ENCODE peak calls at places on chromosomes 4 and X, in five cellular contexts. Z, A, P, I and V are unnamed samples.

GRCh38 chr4:25632135-25632534 is 23.5 kb upstream of the SLC34A2 start:
- DNase-seq in A (no peak), I (peak; percentile 44), Z (no peak), P (no peak), V (no peak)

GRCh38 chrX:22699591-22700091 is 300.1 kb upstream of the DDX53 start:
- DNase-seq in Z (no peak), A (no peak), P (no peak), I (no peak), V (no peak)

GRCh38 chr4:7017446-7018048 is 25.6 kb upstream of the TADA2B start:
- DNase-seq in A (no peak), Z (no peak), P (no peak), I (no peak), V (no peak)

GRCh38 chrX:94721386-94721785 is 1047.4 kb downstream of the FAM133A start:
- DNase-seq in I (no peak), Z (no peak), P (no peak), A (no peak), V (no peak)

GRCh38 chrX:17459596-17459995 is 84.6 kb downstream of the NHS start:
- DNase-seq in I (no peak), A (no peak), Z (no peak), P (no peak), V (no peak)

GRCh38 chr4:3367866-3368265 is 73.9 kb upstream of the HGFAC start:
- DNase-seq in A (no peak), P (no peak), I (no peak), Z (no peak), V (peak; percentile 47)

GRCh38 chr4:71322425-71322824 is 16.4 kb upstream of the SLC4A4 start:
- DNase-seq in P (no peak), I (no peak), Z (no peak), A (no peak), V (no peak)

GRCh38 chr4:3302786-3303444 is 10.1 kb downstream of the RGS12 start:
- DNase-seq in P (no peak), I (no peak), A (no peak), Z (no peak), V (peak; percentile 66)

GRCh38 chrX:17605676-17606075 is 131.6 kb upstream of the SCML1 start:
- DNase-seq in P (no peak), Z (no peak), I (no peak), A (no peak), V (no peak)

GRCh38 chrX:26649534-26649933 is 433.6 kb downstream of the MAGEB5 start:
- DNase-seq in A (no peak), I (peak; percentile 35), Z (peak; percentile 29), P (no peak), V (no peak)

GRCh38 chr4:161404346-161405110 is 759.3 kb downstream of the FSTL5 start:
- DNase-seq in I (no peak), P (no peak), A (no peak), Z (no peak), V (no peak)

GRCh38 chrX:43975747-43976146 is 2.6 kb upstream of the NDP start:
- DNase-seq in P (no peak), Z (no peak), I (no peak), A (no peak), V (no peak)

GRCh38 chrX:24242649-24243556 is 71.0 kb downstream of the SUPT20HL2 start:
- DNase-seq in Z (no peak), A (no peak), P (peak; percentile 18), I (peak; percentile 54), V (peak; percentile 77)

GRCh38 chrX:129769467-129770154 is 10.1 kb upstream of the SASH3 start:
- DNase-seq in P (no peak), Z (peak; percentile 11), I (no peak), A (no peak), V (no peak)

GRCh38 chr4:82779032-82779431 is 19.6 kb downstream of the SCD5 start:
- DNase-seq in I (peak; percentile 16), A (no peak), P (no peak), Z (no peak), V (peak; percentile 14)

GRCh38 chrX:65926095-65927019 is 113.5 kb downstream of the VSIG4 start:
- DNase-seq in I (no peak), P (no peak), Z (no peak), A (no peak), V (no peak)

GRCh38 chr4:88276952-88277710 is 7.2 kb downstream of the PPM1K start:
- DNase-seq in Z (no peak), I (no peak), A (no peak), P (no peak), V (no peak)

GRCh38 chr4:33316578-33316977 is 2596.4 kb downstream of the PCDH7 start:
- DNase-seq in A (no peak), P (no peak), Z (no peak), I (no peak), V (no peak)

GRCh38 chr4:184952522-184952921 is 65.8 kb upstream of the HELT start:
- DNase-seq in I (no peak), P (no peak), A (no peak), Z (no peak), V (no peak)

GRCh38 chr4:71206763-71207162 is 132.1 kb upstream of the SLC4A4 start:
- DNase-seq in I (no peak), A (no peak), Z (no peak), P (no peak), V (no peak)

GRCh38 chrX:54810532-54810931 is 3.0 kb downstream of the MAGED2 start:
- DNase-seq in A (no peak), Z (no peak), P (no peak), I (no peak), V (peak; percentile 54)

GRCh38 chr4:108342325-108342986 is 173.7 kb upstream of the LEF1 start:
- DNase-seq in Z (no peak), P (no peak), A (no peak), I (no peak), V (no peak)

GRCh38 chrX:13598877-13599276 is 29.5 kb downstream of the EGFL6 start:
- DNase-seq in P (no peak), A (no peak), I (peak; percentile 23), Z (peak; percentile 23), V (no peak)

GRCh38 chrX:46831620-46832327 is 5.1 kb upstream of the RP2 start:
- DNase-seq in Z (no peak), I (no peak), P (no peak), A (no peak), V (no peak)

GRCh38 chrX:148501121-148502066 is 977 bp downstream of the AFF2 start:
- DNase-seq in Z (peak; percentile 55), A (no peak), P (no peak), I (no peak), V (no peak)

GRCh38 chr4:4852591-4853362 is 6.7 kb upstream of the MSX1 start:
- DNase-seq in Z (peak; percentile 81), A (peak; percentile 36), P (no peak), I (no peak), V (no peak)

GRCh38 chr4:8282742-8283141 is 13.2 kb downstream of the HTRA3 start:
- DNase-seq in I (no peak), Z (no peak), A (no peak), P (peak; percentile 6), V (no peak)
- H3K4me3 ChIP-seq in I (no peak overlapping the region), Z (no peak overlapping the region), A (no peak overlapping the region), P (no peak overlapping the region), V (no peak overlapping the region)

GRCh38 chr4:5899396-5899795 is 6.5 kb upstream of the CRMP1 start:
- DNase-seq in Z (no peak), A (no peak), I (no peak), P (no peak), V (no peak)

GRCh38 chr4:5897674-5898073 is 4.8 kb upstream of the CRMP1 start:
- DNase-seq in I (no peak), A (no peak), Z (no peak), P (no peak), V (no peak)

GRCh38 chr4:5905714-5906113 is 12.8 kb upstream of the CRMP1 start:
- DNase-seq in Z (peak; percentile 60), P (no peak), I (no peak), A (no peak), V (no peak)

GRCh38 chr4:5899881-5900280 is 7.0 kb upstream of the CRMP1 start:
- DNase-seq in Z (no peak), I (no peak), P (no peak), A (no peak), V (no peak)

DNA sequence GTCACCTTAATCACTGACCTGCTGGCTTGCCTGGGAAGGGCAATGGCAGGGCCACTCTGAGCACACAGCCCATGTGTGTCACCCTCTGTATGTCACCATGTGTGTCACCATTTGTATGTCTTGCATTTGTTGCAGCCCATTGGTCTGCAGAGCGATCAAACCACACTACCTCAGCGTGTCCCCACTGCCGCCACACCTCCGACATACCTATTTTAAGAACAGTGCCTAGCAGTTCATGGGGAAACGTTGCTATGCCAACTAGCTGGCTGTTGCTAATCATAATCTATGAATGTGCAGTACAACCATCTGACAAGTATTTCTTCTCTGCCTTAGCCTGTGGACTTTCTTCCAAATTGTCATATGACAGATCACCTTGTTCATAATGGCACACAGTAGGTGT is 8.0 kb upstream of the CRMP1 start:
- DNase-seq in A (no peak), P (no peak), Z (no peak), I (no peak), V (no peak)
- H3K27ac ChIP-seq in A (no peak overlapping the region), P (no peak overlapping the region), Z (no peak overlapping the region), I (no peak overlapping the region), V (no peak overlapping the region)

DNA sequence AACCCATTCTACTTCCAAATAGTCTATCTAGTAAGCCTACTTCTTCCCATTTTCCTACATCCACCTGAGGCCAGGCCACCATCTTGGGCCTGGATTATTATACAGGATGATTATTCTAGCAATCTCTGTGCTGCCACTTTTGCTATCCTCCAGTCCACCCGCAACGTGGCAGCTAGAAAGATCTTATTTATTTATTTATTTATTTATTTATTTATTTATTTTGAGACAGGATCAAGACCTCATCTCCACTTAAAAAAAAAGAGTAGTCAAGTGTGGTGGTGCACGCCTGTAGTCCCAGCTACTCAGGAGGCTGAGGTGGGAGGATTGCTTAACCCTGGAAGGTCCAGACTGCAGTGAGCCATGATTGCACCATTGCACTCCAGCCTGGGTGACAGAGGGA is 15.2 kb upstream of the BCOR start:
- DNase-seq in P (no peak), Z (no peak), I (no peak), A (no peak), V (no peak)
- TF ChIP-seq CTCF in P (no peak), Z (no peak), I (no peak), A (no peak), V (no peak)

GRCh38 chr4:144862221-144862620 is 216.3 kb downstream of the HHIP start:
- DNase-seq in I (no peak), A (no peak), Z (no peak), P (no peak), V (no peak)

DNA sequence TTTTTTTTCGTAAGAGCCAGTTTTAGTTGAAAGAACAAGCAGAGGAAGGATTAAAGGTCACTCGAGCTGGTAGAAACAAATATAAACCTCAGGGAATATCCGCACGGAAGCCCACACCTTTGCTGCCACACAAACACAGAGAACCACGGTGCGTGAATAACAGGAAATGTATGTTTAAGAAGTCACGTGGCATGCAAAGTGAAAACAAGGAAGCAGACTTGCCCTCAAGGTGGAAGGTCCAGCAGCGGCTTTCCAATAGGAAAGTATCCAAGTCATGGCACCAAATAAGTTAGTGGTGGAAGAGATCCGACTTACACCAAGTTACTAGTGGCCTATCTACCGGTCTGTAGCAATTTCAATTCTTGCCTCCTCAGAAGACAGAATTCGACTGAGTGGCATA is 215.5 kb downstream of the HHIP start:
- DNase-seq in P (no peak), I (no peak), A (no peak), Z (no peak), V (no peak)
- H3K4me3 ChIP-seq in P (no peak overlapping the region), I (no peak overlapping the region), A (no peak overlapping the region), Z (no peak overlapping the region), V (no peak overlapping the region)